ENCODE peak calls at places on chromosome 19, in six cellular contexts. One of them, this sample, is unnamed.

GRCh38 chr19:16022251-16022650 is 54.0 kb upstream of the TPM4 start:
- DNase-seq in right atrium auricular region: no peak
- DNase-seq in activated T-cell treated with anti-CD3 and anti-CD28 coated beads for 1 hour: no peak
- DNase-seq in SK-MEL-5: no peak
- DNase-seq in thoracic aorta: no peak
- DNase-seq in naive B cell: no peak
- DNase-seq in this sample: no peak

GRCh38 chr19:3784607-3785463 is 1.3 kb downstream of the MATK start:
- DNase-seq in right atrium auricular region: no peak
- DNase-seq in activated T-cell treated with anti-CD3 and anti-CD28 coated beads for 1 hour: no peak
- DNase-seq in SK-MEL-5: peak
- DNase-seq in thoracic aorta: no peak
- DNase-seq in naive B cell: no peak
- DNase-seq in this sample: peak

GRCh38 chr19:16627194-16627927 is 643 bp downstream of the MED26 start:
- DNase-seq in right atrium auricular region: no peak
- DNase-seq in activated T-cell treated with anti-CD3 and anti-CD28 coated beads for 1 hour: no peak
- DNase-seq in SK-MEL-5: no peak
- DNase-seq in thoracic aorta: no peak
- DNase-seq in naive B cell: peak
- DNase-seq in this sample: no peak

GRCh38 chr19:6459356-6460098 is at the start of gene SLC25A23:
- DNase-seq in right atrium auricular region: peak
- DNase-seq in activated T-cell treated with anti-CD3 and anti-CD28 coated beads for 1 hour: peak
- DNase-seq in SK-MEL-5: peak
- DNase-seq in thoracic aorta: no peak
- DNase-seq in naive B cell: peak
- DNase-seq in this sample: peak

GRCh38 chr19:33580645-33581037 is 41.1 kb upstream of the CHST8 start:
- DNase-seq in right atrium auricular region: no peak
- DNase-seq in activated T-cell treated with anti-CD3 and anti-CD28 coated beads for 1 hour: no peak
- DNase-seq in SK-MEL-5: no peak
- DNase-seq in thoracic aorta: no peak
- DNase-seq in naive B cell: no peak
- DNase-seq in this sample: no peak

GRCh38 chr19:1223018-1223855 is 14.6 kb downstream of the CBARP start:
- DNase-seq in right atrium auricular region: no peak
- DNase-seq in activated T-cell treated with anti-CD3 and anti-CD28 coated beads for 1 hour: no peak
- DNase-seq in SK-MEL-5: peak
- DNase-seq in thoracic aorta: no peak
- DNase-seq in naive B cell: no peak
- DNase-seq in this sample: no peak

GRCh38 chr19:28960986-28961705 is 251.8 kb downstream of the UQCRFS1 start:
- DNase-seq in right atrium auricular region: no peak
- DNase-seq in activated T-cell treated with anti-CD3 and anti-CD28 coated beads for 1 hour: no peak
- DNase-seq in SK-MEL-5: no peak
- DNase-seq in thoracic aorta: no peak
- DNase-seq in naive B cell: no peak
- DNase-seq in this sample: no peak

GRCh38 chr19:5953034-5953589 is 24.8 kb downstream of the RANBP3 start:
- DNase-seq in right atrium auricular region: no peak
- DNase-seq in activated T-cell treated with anti-CD3 and anti-CD28 coated beads for 1 hour: no peak
- DNase-seq in SK-MEL-5: no peak
- DNase-seq in thoracic aorta: no peak
- DNase-seq in naive B cell: no peak
- DNase-seq in this sample: no peak

GRCh38 chr19:5172859-5173577 is 167.6 kb downstream of the PTPRS start:
- DNase-seq in right atrium auricular region: peak
- DNase-seq in activated T-cell treated with anti-CD3 and anti-CD28 coated beads for 1 hour: no peak
- DNase-seq in SK-MEL-5: peak
- DNase-seq in thoracic aorta: peak
- DNase-seq in naive B cell: no peak
- DNase-seq in this sample: no peak

GRCh38 chr19:38224014-38224862 is at the start of gene DPF1:
- DNase-seq in right atrium auricular region: no peak
- DNase-seq in activated T-cell treated with anti-CD3 and anti-CD28 coated beads for 1 hour: peak
- DNase-seq in SK-MEL-5: peak
- DNase-seq in thoracic aorta: no peak
- DNase-seq in naive B cell: peak
- DNase-seq in this sample: no peak

GRCh38 chr19:2759392-2759791 is 19.6 kb upstream of the SLC39A3 start:
- DNase-seq in right atrium auricular region: no peak
- DNase-seq in activated T-cell treated with anti-CD3 and anti-CD28 coated beads for 1 hour: no peak
- DNase-seq in SK-MEL-5: no peak
- DNase-seq in thoracic aorta: no peak
- DNase-seq in naive B cell: no peak
- DNase-seq in this sample: no peak

GRCh38 chr19:34365463-34366401 is 736 bp downstream of the GPI start:
- DNase-seq in right atrium auricular region: no peak
- DNase-seq in activated T-cell treated with anti-CD3 and anti-CD28 coated beads for 1 hour: no peak
- DNase-seq in SK-MEL-5: no peak
- DNase-seq in thoracic aorta: no peak
- DNase-seq in naive B cell: no peak
- DNase-seq in this sample: peak

GRCh38 chr19:9128171-9128570 is 1.4 kb upstream of the OR7G3 start:
- DNase-seq in right atrium auricular region: no peak
- DNase-seq in activated T-cell treated with anti-CD3 and anti-CD28 coated beads for 1 hour: no peak
- DNase-seq in SK-MEL-5: no peak
- DNase-seq in thoracic aorta: no peak
- DNase-seq in naive B cell: no peak
- DNase-seq in this sample: no peak

GRCh38 chr19:49881672-49882394 is 4.3 kb downstream of the TBC1D17 start:
- DNase-seq in right atrium auricular region: no peak
- DNase-seq in activated T-cell treated with anti-CD3 and anti-CD28 coated beads for 1 hour: no peak
- DNase-seq in SK-MEL-5: peak
- DNase-seq in thoracic aorta: no peak
- DNase-seq in naive B cell: no peak
- DNase-seq in this sample: peak

GRCh38 chr19:1453525-1454371 is 3.8 kb downstream of the APC2 start:
- DNase-seq in right atrium auricular region: no peak
- DNase-seq in activated T-cell treated with anti-CD3 and anti-CD28 coated beads for 1 hour: no peak
- DNase-seq in SK-MEL-5: peak
- DNase-seq in thoracic aorta: no peak
- DNase-seq in naive B cell: no peak
- DNase-seq in this sample: no peak

GRCh38 chr19:48061401-48062344 is 17.8 kb upstream of the CABP5 start:
- DNase-seq in right atrium auricular region: no peak
- DNase-seq in activated T-cell treated with anti-CD3 and anti-CD28 coated beads for 1 hour: no peak
- DNase-seq in SK-MEL-5: no peak
- DNase-seq in thoracic aorta: no peak
- DNase-seq in naive B cell: no peak
- DNase-seq in this sample: no peak

GRCh38 chr19:30745476-30745985 is 373.3 kb downstream of the ZNF536 start:
- DNase-seq in right atrium auricular region: peak
- DNase-seq in activated T-cell treated with anti-CD3 and anti-CD28 coated beads for 1 hour: no peak
- DNase-seq in SK-MEL-5: no peak
- DNase-seq in thoracic aorta: no peak
- DNase-seq in naive B cell: no peak
- DNase-seq in this sample: no peak

GRCh38 chr19:3966051-3967017 is 4.6 kb downstream of the DAPK3 start:
- DNase-seq in right atrium auricular region: no peak
- DNase-seq in activated T-cell treated with anti-CD3 and anti-CD28 coated beads for 1 hour: no peak
- DNase-seq in SK-MEL-5: no peak
- DNase-seq in thoracic aorta: no peak
- DNase-seq in naive B cell: no peak
- DNase-seq in this sample: no peak

GRCh38 chr19:19421326-19421725 is 15.9 kb downstream of the GATAD2A start:
- DNase-seq in right atrium auricular region: no peak
- DNase-seq in activated T-cell treated with anti-CD3 and anti-CD28 coated beads for 1 hour: no peak
- DNase-seq in SK-MEL-5: no peak
- DNase-seq in thoracic aorta: no peak
- DNase-seq in naive B cell: no peak
- DNase-seq in this sample: no peak

GRCh38 chr19:40252395-40252794 is 25.9 kb upstream of the CCNP start:
- DNase-seq in right atrium auricular region: no peak
- DNase-seq in activated T-cell treated with anti-CD3 and anti-CD28 coated beads for 1 hour: no peak
- DNase-seq in SK-MEL-5: no peak
- DNase-seq in thoracic aorta: no peak
- DNase-seq in naive B cell: no peak
- DNase-seq in this sample: no peak

GRCh38 chr19:44061038-44061437 is 9.2 kb downstream of the ZNF223 start:
- DNase-seq in right atrium auricular region: no peak
- DNase-seq in activated T-cell treated with anti-CD3 and anti-CD28 coated beads for 1 hour: no peak
- DNase-seq in SK-MEL-5: no peak
- DNase-seq in thoracic aorta: no peak
- DNase-seq in naive B cell: no peak
- DNase-seq in this sample: no peak

GRCh38 chr19:4847190-4847973 is 15.9 kb upstream of the TICAM1 start:
- DNase-seq in right atrium auricular region: no peak
- DNase-seq in activated T-cell treated with anti-CD3 and anti-CD28 coated beads for 1 hour: no peak
- DNase-seq in SK-MEL-5: no peak
- DNase-seq in thoracic aorta: no peak
- DNase-seq in naive B cell: no peak
- DNase-seq in this sample: no peak

GRCh38 chr19:32652893-32653625 is 21.9 kb downstream of the ANKRD27 start:
- DNase-seq in right atrium auricular region: peak
- DNase-seq in activated T-cell treated with anti-CD3 and anti-CD28 coated beads for 1 hour: no peak
- DNase-seq in SK-MEL-5: no peak
- DNase-seq in thoracic aorta: no peak
- DNase-seq in naive B cell: no peak
- DNase-seq in this sample: peak

GRCh38 chr19:19643158-19644053 is at the start of gene GMIP:
- DNase-seq in right atrium auricular region: no peak
- DNase-seq in activated T-cell treated with anti-CD3 and anti-CD28 coated beads for 1 hour: peak
- DNase-seq in SK-MEL-5: peak
- DNase-seq in thoracic aorta: no peak
- DNase-seq in naive B cell: peak
- DNase-seq in this sample: peak